ENCODE peak calls at places on chromosome 17, in four cellular contexts. Z, R, P and U are unnamed samples.

GRCh38 chr17:74601944-74602572 is 10.0 kb upstream of the CD300LD start:
- DNase-seq in Z (peak), R (peak), P (peak), U (no peak)

GRCh38 chr17:694239-694638 is 20.4 kb downstream of the VPS53 start:
- DNase-seq in Z (peak), R (no peak), P (peak), U (no peak)

GRCh38 chr17:42509916-42510315 is 26.1 kb upstream of the NAGLU start:
- DNase-seq in Z (no peak), R (no peak), P (no peak), U (no peak)

GRCh38 chr17:5557485-5557884 is 26.8 kb downstream of the NLRP1 start:
- DNase-seq in Z (peak), R (no peak), P (peak), U (no peak)

GRCh38 chr17:16922386-16923096 is 49.4 kb downstream of the TNFRSF13B start:
- DNase-seq in Z (peak), R (no peak), P (no peak), U (no peak)

GRCh38 chr17:55717898-55718735 is 4.5 kb downstream of the TMEM100 start:
- DNase-seq in Z (peak), R (peak), P (peak), U (peak)

GRCh38 chr17:82229686-82230626 is 1.1 kb downstream of the SLC16A3 start:
- DNase-seq in Z (no peak), R (no peak), P (no peak), U (peak)

GRCh38 chr17:34542700-34543336 is 36.6 kb upstream of the TMEM132E start:
- DNase-seq in Z (peak), R (peak), P (peak), U (peak)